ENCODE peak calls at places on chromosomes 1 and 21, in ten cellular contexts. L is AML-193, E is NCI-H1105 treated with DMSO at 0.1 percent for 48 hours, J is GM12865, H is iris pigment epithelial cell, S is right cardiac atrium, V is RKO, X is OCI-M1, I is AG09309, Z is upper lobe of right lung. G is an unnamed sample.

GRCh38 chr1:230222678-230223077 is 155.6 kb downstream of the GALNT2 start:
- DNase-seq in H (no peak), S (no peak), E (no peak), I (no peak), X (peak; percentile 21), V (no peak), J (peak; percentile 32), Z (no peak), L (peak; percentile 1), G (no peak)

GRCh38 chr1:30450818-30451233 is 272.6 kb downstream of the MATN1 start:
- DNase-seq in E (no peak), Z (peak; percentile 27), S (no peak), L (no peak), X (no peak), J (no peak), H (no peak), I (no peak), V (no peak), G (no peak)

GRCh38 chr1:70142120-70142519 is 63.3 kb downstream of the LRRC40 start:
- DNase-seq in J (no peak), H (peak; percentile 45), L (no peak), Z (no peak), V (no peak), S (no peak), E (no peak), X (peak; percentile 68), I (no peak), G (no peak)

GRCh38 chr1:116415699-116416533 is 42.9 kb downstream of the ATP1A1 start:
- DNase-seq in Z (no peak), E (no peak), V (peak; percentile 7), S (peak; percentile 56), H (no peak), I (no peak), X (peak; percentile 98), L (no peak), J (no peak), G (peak; percentile 74)

GRCh38 chr1:222096883-222097282 is 355.0 kb upstream of the DUSP10 start:
- DNase-seq in S (no peak), I (no peak), J (no peak), H (no peak), X (peak; percentile 24), E (no peak), V (no peak), L (no peak), Z (no peak), G (no peak)

GRCh38 chr21:36773111-36773510 is 74.2 kb downstream of the SIM2 start:
- DNase-seq in H (peak; percentile 76), V (no peak), J (no peak), X (no peak), L (no peak), S (peak; percentile 85), Z (peak; percentile 84), E (peak; percentile 69), I (peak; percentile 47), G (peak; percentile 56)

GRCh38 chr21:46092811-46093667 is 4.9 kb upstream of the COL6A2 start:
- DNase-seq in V (no peak), J (no peak), E (no peak), S (peak; percentile 69), H (no peak), L (no peak), I (no peak), X (no peak), Z (peak; percentile 59), G (no peak)

GRCh38 chr1:56424744-56425493 is 154.4 kb downstream of the PLPP3 start:
- DNase-seq in L (no peak), E (no peak), H (peak; percentile 73), V (peak; percentile 58), I (no peak), X (no peak), J (no peak), Z (peak; percentile 74), S (peak; percentile 86), G (peak; percentile 48)

GRCh38 chr1:116226017-116226416 is 114.8 kb downstream of the MAB21L3 start:
- DNase-seq in I (no peak), E (no peak), H (no peak), Z (no peak), X (no peak), J (peak; percentile 65), S (no peak), L (no peak), V (no peak), G (no peak)